ENCODE peak calls at places on chromosomes 4 and X, in nine cellular contexts. K is OCI-LY7; J is GM06990; F is pancreas; M is adrenal gland; Q is GM23248; X is foreskin fibroblast; B is left ventricle myocardium inferior; A is CD8-positive, alpha-beta memory T cell. U is an unnamed sample.

GRCh38 chr4:87005690-87006461 is 71.1 kb downstream of the AFF1 start:
- DNase-seq in K (peak; percentile 43), J (peak; percentile 46), F (no peak), M (no peak), Q (peak; percentile 54), X (no peak), B (no peak), A (peak; percentile 15), U (no peak)

GRCh38 chrX:39158801-39159657 is 357.8 kb downstream of the MID1IP1 start:
- DNase-seq in K (no peak), J (no peak), F (no peak), M (peak; percentile 35), Q (peak; percentile 26), X (no peak), B (no peak), A (no peak), U (peak; percentile 8)

GRCh38 chr4:173752610-173753009 is 222.6 kb upstream of the HAND2 start:
- DNase-seq in K (peak; percentile 24), J (peak; percentile 15), F (peak; percentile 36), M (no peak), Q (peak; percentile 31), X (no peak), B (no peak), A (no peak), U (no peak)

GRCh38 chrX:25028726-25029125 is 13.0 kb upstream of the ARX start:
- DNase-seq in K (no peak), J (no peak), F (no peak), M (no peak), Q (peak; percentile 74), X (no peak), B (no peak), A (no peak), U (peak; percentile 63)

GRCh38 chr4:152072886-152073285 is 312.1 kb upstream of the GATB start:
- DNase-seq in K (no peak), J (no peak), F (no peak), M (no peak), Q (no peak), X (no peak), B (no peak), A (no peak), U (no peak)

GRCh38 chr4:169311643-169312365 is 41.0 kb upstream of the SH3RF1 start:
- DNase-seq in K (peak; percentile 19), J (no peak), F (no peak), M (peak; percentile 27), Q (peak; percentile 60), X (no peak), B (no peak), A (no peak), U (peak; percentile 64)

GRCh38 chr4:15898902-15899301 is 39.6 kb downstream of the FGFBP1 start:
- DNase-seq in K (no peak), J (no peak), F (no peak), M (no peak), Q (no peak), X (no peak), B (no peak), A (no peak), U (peak; percentile 55)

GRCh38 chr4:89704651-89705395 is 132.1 kb downstream of the SNCA start:
- DNase-seq in K (no peak), J (no peak), F (no peak), M (no peak), Q (no peak), X (no peak), B (no peak), A (no peak), U (no peak)

GRCh38 chrX:38798956-38799355 is 2.3 kb upstream of the MID1IP1 start:
- DNase-seq in K (no peak), J (no peak), F (no peak), M (no peak), Q (peak; percentile 78), X (peak; percentile 66), B (no peak), A (no peak), U (peak; percentile 67)

GRCh38 chrX:3066555-3066954 is 25.3 kb downstream of the ARSF start:
- DNase-seq in K (no peak), J (no peak), F (peak; percentile 58), M (peak; percentile 24), Q (peak; percentile 2), X (no peak), B (no peak), A (no peak), U (peak; percentile 7)

GRCh38 chr4:142719854-142720541 is 126.1 kb downstream of the INPP4B start:
- DNase-seq in K (peak; percentile 5), J (no peak), F (no peak), M (no peak), Q (peak; percentile 57), X (peak; percentile 16), B (no peak), A (peak; percentile 20), U (peak; percentile 85)

DNA sequence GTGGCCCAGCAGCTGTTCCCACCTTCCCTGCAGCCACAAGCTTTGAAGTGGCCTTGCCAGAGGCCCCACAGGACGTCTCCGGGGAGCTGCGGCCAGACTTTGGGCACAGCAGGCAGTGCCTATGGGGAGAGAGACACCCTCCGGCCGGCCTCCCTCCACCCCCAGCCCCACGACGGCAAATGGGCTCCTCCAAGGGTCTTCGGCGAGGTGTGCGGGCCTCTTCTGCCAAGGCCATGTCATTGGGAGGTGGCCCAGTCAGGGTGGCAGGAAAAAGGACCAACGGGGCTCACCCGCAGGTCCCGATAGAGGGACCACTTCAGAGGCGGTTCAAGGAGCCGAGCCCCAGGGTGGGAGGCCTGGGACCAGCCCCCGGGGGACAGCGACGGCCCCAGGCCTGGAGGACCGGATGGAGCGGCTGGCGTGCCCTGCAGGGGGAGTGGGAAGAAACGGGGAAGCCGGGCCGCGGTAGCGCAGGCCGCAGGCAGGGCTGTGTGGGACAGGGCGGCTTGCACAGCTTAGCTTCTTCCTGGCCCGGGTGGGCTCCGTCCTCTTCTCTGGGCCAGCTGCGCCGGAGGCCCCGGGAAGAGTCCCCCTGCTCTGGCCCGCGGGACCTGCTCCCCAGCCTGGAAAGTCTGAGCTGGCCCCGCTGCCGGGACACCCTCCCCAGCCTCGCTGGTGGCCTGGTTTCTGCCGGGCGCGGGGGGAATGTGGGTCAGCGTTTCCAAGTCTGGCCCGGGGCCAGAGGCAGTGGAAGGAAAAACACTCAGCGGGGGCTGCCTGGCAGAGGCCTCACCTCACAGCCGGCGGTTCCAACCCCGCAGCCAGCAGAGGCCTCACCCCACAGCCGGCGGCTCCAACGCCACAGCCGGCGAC is 21.9 kb upstream of the SPON2 start:
- DNase-seq in K (no peak), J (no peak), F (no peak), M (peak; percentile 64), Q (no peak), X (no peak), B (peak; percentile 85), A (no peak), U (no peak)
- H3K4me3 ChIP-seq in K (no peak overlapping the region), J (no peak overlapping the region), F (no peak overlapping the region), M (no peak overlapping the region), Q (no peak overlapping the region), X (peak overlapping the region; percentile 40), B (peak overlapping the region; percentile 42), A (no peak overlapping the region), U (no peak overlapping the region)

GRCh38 chr4:163344147-163345050 is 707 bp downstream of the NPY5R start:
- DNase-seq in K (no peak), J (no peak), F (peak; percentile 11), M (no peak), Q (no peak), X (no peak), B (no peak), A (no peak), U (peak; percentile 5)

DNA sequence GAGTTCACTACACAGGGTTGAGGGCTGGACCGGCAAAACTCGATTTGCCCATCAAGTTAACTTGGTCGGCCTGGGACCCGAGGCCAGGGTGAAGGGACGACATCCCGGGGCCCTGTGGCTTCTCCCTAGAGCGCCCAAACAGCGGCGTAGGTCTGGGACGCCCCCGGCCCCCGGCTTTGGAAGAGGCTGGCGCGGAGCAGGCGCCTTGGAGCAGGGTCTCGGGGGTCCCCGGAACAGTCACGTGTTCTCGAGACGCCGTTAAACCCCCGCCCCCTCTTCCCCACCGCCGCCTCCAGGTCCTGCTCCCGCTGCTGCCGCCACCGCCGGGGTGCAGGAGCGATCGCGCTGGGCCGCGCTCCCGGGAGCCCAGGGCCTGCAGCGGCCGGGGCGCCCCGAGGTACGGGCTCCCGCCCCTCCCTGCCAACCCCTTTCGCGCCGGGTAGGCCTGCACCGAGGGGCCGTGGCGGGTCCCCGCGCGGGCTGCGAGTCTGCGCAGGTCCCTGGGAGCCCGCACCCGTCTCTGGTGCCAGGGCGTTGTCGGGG is at the start of gene NPY5R:
- DNase-seq in K (no peak), J (no peak), F (peak; percentile 10), M (no peak), Q (no peak), X (no peak), B (no peak), A (no peak), U (no peak)
- H3K4me3 ChIP-seq in K (no peak within 1 kb of the TSS), J (no peak within 1 kb of the TSS), F (peak within 1 kb of the TSS; percentile 53), M (peak within 1 kb of the TSS; percentile 21), Q (no peak within 1 kb of the TSS), X (no peak within 1 kb of the TSS), B (peak within 1 kb of the TSS; percentile 65), A (no peak within 1 kb of the TSS), U (no peak within 1 kb of the TSS)

DNA sequence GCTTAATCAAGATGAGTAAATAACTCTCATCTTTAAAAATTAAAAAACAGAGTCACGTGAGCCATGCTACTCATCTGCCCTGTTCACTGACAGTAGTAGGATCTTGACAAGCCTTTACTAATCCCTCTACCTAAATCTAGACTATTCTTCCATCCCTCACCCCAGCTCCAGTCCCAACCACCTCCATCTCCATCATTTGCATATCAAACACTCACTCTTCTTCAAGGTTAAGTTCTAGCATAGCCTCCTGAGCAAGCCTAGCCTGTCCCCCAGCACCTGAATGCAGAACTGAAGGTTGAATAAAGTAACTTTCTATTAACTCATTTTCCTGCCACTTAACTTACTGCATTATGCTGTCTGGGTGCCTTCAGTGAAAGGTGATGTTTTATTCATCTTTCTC is 72.5 kb downstream of the YIPF7 start:
- DNase-seq in K (no peak), J (no peak), F (no peak), M (no peak), Q (no peak), X (no peak), B (no peak), A (no peak), U (no peak)
- H3K4me3 ChIP-seq in K (no peak overlapping the region), J (no peak overlapping the region), F (no peak overlapping the region), M (no peak overlapping the region), Q (no peak overlapping the region), X (no peak overlapping the region), B (no peak overlapping the region), A (no peak overlapping the region), U (no peak overlapping the region)

GRCh38 chr4:119025440-119025839 is 110.2 kb upstream of the MYOZ2 start:
- DNase-seq in K (no peak), J (no peak), F (no peak), M (peak; percentile 23), Q (peak; percentile 84), X (peak; percentile 51), B (peak; percentile 37), A (no peak), U (peak; percentile 88)
- H3K4me3 ChIP-seq in K (no peak overlapping the region), J (no peak overlapping the region), F (no peak overlapping the region), M (no peak overlapping the region), Q (peak overlapping the region; percentile 69), X (peak overlapping the region; percentile 0), B (peak overlapping the region; percentile 24), A (no peak overlapping the region), U (no peak overlapping the region)